ENCODE peak calls at places on chromosomes 11 and 22, in eight cellular contexts. One of them, this sample, is unnamed.

GRCh38 chr11:10938650-10939387 is 81.0 kb upstream of the ZBED5 start:
- DNase-seq in RWPE1: no peak
- DNase-seq in right atrium auricular region: no peak
- DNase-seq in AG04450: no peak
- DNase-seq in left lung: no peak
- DNase-seq in breast epithelium: no peak
- DNase-seq in mammary epithelial cell: no peak
- DNase-seq in CD8-positive, alpha-beta T cell: no peak
- DNase-seq in this sample: no peak

GRCh38 chr22:49372111-49372529 is 455.6 kb downstream of the BRD1 start:
- DNase-seq in AG04450: no peak
- DNase-seq in RWPE1: no peak
- DNase-seq in CD8-positive, alpha-beta T cell: no peak
- DNase-seq in breast epithelium: no peak
- DNase-seq in mammary epithelial cell: no peak
- DNase-seq in left lung: peak
- DNase-seq in right atrium auricular region: no peak
- DNase-seq in this sample: no peak

GRCh38 chr11:111826322-111826950 is 44.9 kb downstream of the ALG9 start:
- DNase-seq in mammary epithelial cell: no peak
- DNase-seq in left lung: no peak
- DNase-seq in AG04450: no peak
- DNase-seq in CD8-positive, alpha-beta T cell: no peak
- DNase-seq in right atrium auricular region: no peak
- DNase-seq in RWPE1: no peak
- DNase-seq in breast epithelium: no peak
- DNase-seq in this sample: no peak

GRCh38 chr11:71316701-71317100 is 64.3 kb upstream of the SHANK2 start:
- DNase-seq in RWPE1: no peak
- DNase-seq in breast epithelium: no peak
- DNase-seq in left lung: no peak
- DNase-seq in CD8-positive, alpha-beta T cell: no peak
- DNase-seq in right atrium auricular region: no peak
- DNase-seq in mammary epithelial cell: no peak
- DNase-seq in AG04450: no peak
- DNase-seq in this sample: no peak

GRCh38 chr22:38086001-38086845 is 2.2 kb upstream of the SLC16A8 start:
- DNase-seq in CD8-positive, alpha-beta T cell: no peak
- DNase-seq in AG04450: no peak
- DNase-seq in left lung: no peak
- DNase-seq in RWPE1: no peak
- DNase-seq in right atrium auricular region: no peak
- DNase-seq in mammary epithelial cell: no peak
- DNase-seq in breast epithelium: no peak
- DNase-seq in this sample: no peak

GRCh38 chr11:99240192-99241030 is 219.7 kb downstream of the CNTN5 start:
- DNase-seq in left lung: no peak
- DNase-seq in RWPE1: no peak
- DNase-seq in AG04450: no peak
- DNase-seq in breast epithelium: no peak
- DNase-seq in CD8-positive, alpha-beta T cell: no peak
- DNase-seq in right atrium auricular region: no peak
- DNase-seq in mammary epithelial cell: no peak
- DNase-seq in this sample: no peak

GRCh38 chr11:27440090-27440489 is 32.5 kb downstream of the LGR4 start:
- DNase-seq in mammary epithelial cell: no peak
- DNase-seq in AG04450: no peak
- DNase-seq in right atrium auricular region: no peak
- DNase-seq in RWPE1: no peak
- DNase-seq in left lung: no peak
- DNase-seq in breast epithelium: no peak
- DNase-seq in CD8-positive, alpha-beta T cell: no peak
- DNase-seq in this sample: no peak

GRCh38 chr11:19711911-19712280 is 741 bp upstream of the NAV2 start:
- DNase-seq in CD8-positive, alpha-beta T cell: no peak
- DNase-seq in left lung: no peak
- DNase-seq in AG04450: no peak
- DNase-seq in breast epithelium: no peak
- DNase-seq in right atrium auricular region: peak
- DNase-seq in mammary epithelial cell: peak
- DNase-seq in RWPE1: no peak
- DNase-seq in this sample: no peak

GRCh38 chr11:103053997-103054396 is 38.0 kb downstream of the DCUN1D5 start:
- DNase-seq in CD8-positive, alpha-beta T cell: no peak
- DNase-seq in breast epithelium: no peak
- DNase-seq in RWPE1: no peak
- DNase-seq in right atrium auricular region: no peak
- DNase-seq in left lung: no peak
- DNase-seq in mammary epithelial cell: no peak
- DNase-seq in AG04450: no peak
- DNase-seq in this sample: no peak

GRCh38 chr11:45805305-45806071 is 539 bp downstream of the SLC35C1 start:
- DNase-seq in breast epithelium: peak
- DNase-seq in AG04450: no peak
- DNase-seq in RWPE1: no peak
- DNase-seq in left lung: peak
- DNase-seq in mammary epithelial cell: peak
- DNase-seq in CD8-positive, alpha-beta T cell: no peak
- DNase-seq in right atrium auricular region: no peak
- DNase-seq in this sample: no peak

GRCh38 chr11:45803981-45804805 is 756 bp upstream of the SLC35C1 start:
- DNase-seq in breast epithelium: peak
- DNase-seq in CD8-positive, alpha-beta T cell: peak
- DNase-seq in RWPE1: peak
- DNase-seq in mammary epithelial cell: peak
- DNase-seq in left lung: peak
- DNase-seq in right atrium auricular region: peak
- DNase-seq in AG04450: no peak
- DNase-seq in this sample: peak

GRCh38 chr11:45802531-45803317 is 2.2 kb upstream of the SLC35C1 start:
- DNase-seq in CD8-positive, alpha-beta T cell: no peak
- DNase-seq in mammary epithelial cell: no peak
- DNase-seq in breast epithelium: no peak
- DNase-seq in left lung: no peak
- DNase-seq in RWPE1: no peak
- DNase-seq in AG04450: no peak
- DNase-seq in right atrium auricular region: peak
- DNase-seq in this sample: no peak

GRCh38 chr11:45806072-45806933 is 1.4 kb downstream of the SLC35C1 start:
- DNase-seq in left lung: no peak
- DNase-seq in CD8-positive, alpha-beta T cell: no peak
- DNase-seq in RWPE1: no peak
- DNase-seq in mammary epithelial cell: no peak
- DNase-seq in AG04450: no peak
- DNase-seq in breast epithelium: no peak
- DNase-seq in right atrium auricular region: no peak
- DNase-seq in this sample: no peak

DNA sequence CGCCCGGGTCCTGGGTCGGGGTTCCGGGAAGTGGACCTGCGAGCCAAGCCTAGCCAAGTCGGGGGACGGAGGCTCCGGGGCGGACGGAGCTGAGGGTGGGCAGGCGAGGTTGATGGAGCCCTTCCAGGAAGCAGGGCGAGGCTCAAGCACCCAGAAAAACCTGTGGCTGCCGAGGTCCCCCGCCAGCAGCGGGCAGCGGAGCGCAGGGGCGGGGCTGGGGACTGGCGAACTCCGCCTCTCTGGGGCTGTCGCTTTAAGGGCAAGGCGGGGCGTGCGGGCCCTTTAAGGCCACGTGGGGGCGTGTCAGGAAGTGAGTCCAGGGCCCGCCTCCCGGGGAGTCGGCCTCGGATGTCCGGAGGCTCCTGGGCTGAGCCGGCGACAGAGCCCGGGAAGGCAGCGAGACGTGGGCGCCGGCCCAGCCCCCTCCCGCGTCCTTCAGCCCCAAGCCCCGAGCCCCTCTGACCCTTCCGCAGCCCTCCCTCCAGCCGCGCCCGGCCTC is at the start of gene SLC35C1:
- DNase-seq in AG04450: peak
- DNase-seq in right atrium auricular region: peak
- DNase-seq in left lung: peak
- DNase-seq in RWPE1: peak
- DNase-seq in CD8-positive, alpha-beta T cell: peak
- DNase-seq in breast epithelium: peak
- DNase-seq in mammary epithelial cell: peak
- DNase-seq in this sample: peak
- TF ChIP-seq CTCF in AG04450: peak
- TF ChIP-seq CTCF in right atrium auricular region: peak
- TF ChIP-seq CTCF in left lung: peak
- TF ChIP-seq CTCF in RWPE1: no peak
- TF ChIP-seq CTCF in CD8-positive, alpha-beta T cell: no peak
- TF ChIP-seq CTCF in breast epithelium: no peak
- TF ChIP-seq CTCF in mammary epithelial cell: no peak
- TF ChIP-seq CTCF in this sample: no peak

GRCh38 chr11:132943737-132944556 is 588.4 kb downstream of the OPCML start:
- DNase-seq in breast epithelium: no peak
- DNase-seq in left lung: no peak
- DNase-seq in RWPE1: no peak
- DNase-seq in AG04450: no peak
- DNase-seq in right atrium auricular region: no peak
- DNase-seq in mammary epithelial cell: no peak
- DNase-seq in CD8-positive, alpha-beta T cell: no peak
- DNase-seq in this sample: no peak
- H3K27ac ChIP-seq in breast epithelium: no peak
- H3K27ac ChIP-seq in left lung: no peak
- H3K27ac ChIP-seq in RWPE1: no peak
- H3K27ac ChIP-seq in AG04450: no peak
- H3K27ac ChIP-seq in right atrium auricular region: no peak
- H3K27ac ChIP-seq in mammary epithelial cell: no peak
- H3K27ac ChIP-seq in CD8-positive, alpha-beta T cell: no peak
- H3K27ac ChIP-seq in this sample: no peak

GRCh38 chr22:42283288-42284229 is 13.1 kb upstream of the TCF20 start:
- DNase-seq in RWPE1: no peak
- DNase-seq in right atrium auricular region: no peak
- DNase-seq in CD8-positive, alpha-beta T cell: no peak
- DNase-seq in mammary epithelial cell: no peak
- DNase-seq in AG04450: no peak
- DNase-seq in breast epithelium: no peak
- DNase-seq in left lung: peak
- DNase-seq in this sample: peak
- TF ChIP-seq CTCF in RWPE1: no peak
- TF ChIP-seq CTCF in right atrium auricular region: no peak
- TF ChIP-seq CTCF in CD8-positive, alpha-beta T cell: no peak
- TF ChIP-seq CTCF in mammary epithelial cell: no peak
- TF ChIP-seq CTCF in AG04450: no peak
- TF ChIP-seq CTCF in breast epithelium: no peak
- TF ChIP-seq CTCF in left lung: no peak
- TF ChIP-seq CTCF in this sample: no peak

GRCh38 chr11:13503393-13503792 is 7.6 kb upstream of the PTH start:
- DNase-seq in left lung: no peak
- DNase-seq in right atrium auricular region: no peak
- DNase-seq in mammary epithelial cell: no peak
- DNase-seq in AG04450: no peak
- DNase-seq in breast epithelium: no peak
- DNase-seq in RWPE1: no peak
- DNase-seq in CD8-positive, alpha-beta T cell: no peak
- DNase-seq in this sample: no peak
- H3K27ac ChIP-seq in left lung: no peak
- H3K27ac ChIP-seq in right atrium auricular region: no peak
- H3K27ac ChIP-seq in mammary epithelial cell: no peak
- H3K27ac ChIP-seq in AG04450: no peak
- H3K27ac ChIP-seq in breast epithelium: no peak
- H3K27ac ChIP-seq in RWPE1: no peak
- H3K27ac ChIP-seq in CD8-positive, alpha-beta T cell: no peak
- H3K27ac ChIP-seq in this sample: no peak

GRCh38 chr11:69049490-69049867 is 747 bp downstream of the TPCN2 start:
- DNase-seq in left lung: peak
- DNase-seq in right atrium auricular region: no peak
- DNase-seq in breast epithelium: no peak
- DNase-seq in AG04450: no peak
- DNase-seq in CD8-positive, alpha-beta T cell: peak
- DNase-seq in RWPE1: peak
- DNase-seq in mammary epithelial cell: no peak
- DNase-seq in this sample: no peak

GRCh38 chr11:69048056-69048717 is 545 bp upstream of the TPCN2 start:
- DNase-seq in CD8-positive, alpha-beta T cell: no peak
- DNase-seq in AG04450: no peak
- DNase-seq in right atrium auricular region: no peak
- DNase-seq in breast epithelium: no peak
- DNase-seq in RWPE1: no peak
- DNase-seq in mammary epithelial cell: peak
- DNase-seq in left lung: no peak
- DNase-seq in this sample: no peak

GRCh38 chr11:69050592-69051380 is 2.1 kb downstream of the TPCN2 start:
- DNase-seq in left lung: peak
- DNase-seq in mammary epithelial cell: no peak
- DNase-seq in breast epithelium: no peak
- DNase-seq in RWPE1: no peak
- DNase-seq in right atrium auricular region: no peak
- DNase-seq in CD8-positive, alpha-beta T cell: no peak
- DNase-seq in AG04450: no peak
- DNase-seq in this sample: no peak

GRCh38 chr11:69051381-69052342 is 2.9 kb downstream of the TPCN2 start:
- DNase-seq in CD8-positive, alpha-beta T cell: no peak
- DNase-seq in RWPE1: no peak
- DNase-seq in mammary epithelial cell: no peak
- DNase-seq in left lung: no peak
- DNase-seq in breast epithelium: no peak
- DNase-seq in right atrium auricular region: no peak
- DNase-seq in AG04450: no peak
- DNase-seq in this sample: no peak

DNA sequence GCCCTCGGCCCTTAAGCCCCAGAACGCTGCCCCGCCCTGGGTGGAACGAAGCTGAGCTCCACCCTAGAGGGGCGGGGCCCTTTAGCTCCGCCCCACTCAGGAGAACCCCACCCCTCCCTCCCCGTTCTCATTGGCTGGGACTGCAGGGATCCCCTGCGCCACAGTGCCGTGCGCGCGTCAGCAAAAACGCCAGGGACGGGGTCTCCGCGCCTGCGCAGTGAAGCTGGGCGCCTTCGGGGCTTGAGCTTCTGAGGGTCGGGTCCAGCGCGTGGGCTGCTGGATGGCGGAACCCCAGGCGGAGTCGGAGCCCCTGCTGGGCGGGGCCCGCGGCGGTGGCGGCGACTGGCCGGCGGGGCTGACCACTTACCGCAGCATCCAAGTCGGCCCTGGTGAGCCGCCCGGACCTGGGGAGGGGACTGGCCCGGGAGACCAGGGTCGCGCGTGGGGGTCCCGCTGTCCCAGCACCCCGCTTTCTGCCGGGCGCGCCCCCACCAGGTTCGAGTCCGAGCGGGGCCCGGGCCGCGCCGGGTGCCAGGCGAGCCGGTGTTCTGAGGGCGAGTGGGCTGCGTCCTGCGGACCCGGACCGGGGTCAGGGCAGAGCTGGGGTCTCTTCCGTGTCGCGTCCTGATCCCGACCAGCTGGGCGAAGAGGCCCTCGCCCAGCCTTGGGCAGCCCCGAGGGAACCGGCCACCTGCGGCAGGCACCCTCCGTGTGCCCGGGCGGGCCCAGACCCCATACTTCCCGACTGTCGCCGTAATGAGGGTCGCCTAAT is at the start of gene TPCN2:
- DNase-seq in CD8-positive, alpha-beta T cell: peak
- DNase-seq in RWPE1: peak
- DNase-seq in right atrium auricular region: peak
- DNase-seq in left lung: peak
- DNase-seq in mammary epithelial cell: peak
- DNase-seq in breast epithelium: peak
- DNase-seq in AG04450: peak
- DNase-seq in this sample: peak
- TF ChIP-seq CTCF in CD8-positive, alpha-beta T cell: no peak
- TF ChIP-seq CTCF in RWPE1: no peak
- TF ChIP-seq CTCF in right atrium auricular region: no peak
- TF ChIP-seq CTCF in left lung: no peak
- TF ChIP-seq CTCF in mammary epithelial cell: no peak
- TF ChIP-seq CTCF in breast epithelium: no peak
- TF ChIP-seq CTCF in AG04450: no peak
- TF ChIP-seq CTCF in this sample: no peak

GRCh38 chr11:119863811-119864601 is 135.0 kb upstream of the NECTIN1 start:
- DNase-seq in mammary epithelial cell: no peak
- DNase-seq in right atrium auricular region: no peak
- DNase-seq in RWPE1: no peak
- DNase-seq in AG04450: no peak
- DNase-seq in breast epithelium: no peak
- DNase-seq in left lung: no peak
- DNase-seq in CD8-positive, alpha-beta T cell: no peak
- DNase-seq in this sample: no peak
- H3K27ac ChIP-seq in mammary epithelial cell: no peak
- H3K27ac ChIP-seq in right atrium auricular region: no peak
- H3K27ac ChIP-seq in RWPE1: no peak
- H3K27ac ChIP-seq in AG04450: no peak
- H3K27ac ChIP-seq in breast epithelium: no peak
- H3K27ac ChIP-seq in left lung: no peak
- H3K27ac ChIP-seq in CD8-positive, alpha-beta T cell: no peak
- H3K27ac ChIP-seq in this sample: no peak

This sample was measured in CD4-positive, alpha-beta T cell.